ENCODE peak calls at places on chromosomes 7 and 10, in seven cellular contexts. One of them, this sample, is unnamed.

GRCh38 chr7:116592445-116592844 is 67.6 kb downstream of the CAV1 start:
- DNase-seq in HepG2: no peak
- DNase-seq in SK-N-SH: no peak
- DNase-seq in A549: no peak
- DNase-seq in K562: peak; percentile 35
- DNase-seq in GM12878: no peak
- DNase-seq in H1: no peak
- DNase-seq in this sample: no peak

GRCh38 chr10:87864497-87865059 is 1.2 kb downstream of the PTEN start:
- DNase-seq in SK-N-SH: no peak
- DNase-seq in K562: peak; percentile 38
- DNase-seq in A549: no peak
- DNase-seq in H1: no peak
- DNase-seq in HepG2: no peak
- DNase-seq in GM12878: no peak
- DNase-seq in this sample: no peak

GRCh38 chr10:110392860-110393732 is 88.4 kb upstream of the SMNDC1 start:
- DNase-seq in GM12878: no peak
- DNase-seq in K562: no peak
- DNase-seq in SK-N-SH: no peak
- DNase-seq in A549: no peak
- DNase-seq in H1: no peak
- DNase-seq in HepG2: no peak
- DNase-seq in this sample: peak; percentile 71

GRCh38 chr7:94701555-94701973 is 45.6 kb upstream of the SGCE start:
- DNase-seq in HepG2: peak; percentile 99
- DNase-seq in A549: peak; percentile 7
- DNase-seq in K562: no peak
- DNase-seq in SK-N-SH: no peak
- DNase-seq in H1: peak; percentile 7
- DNase-seq in GM12878: no peak
- DNase-seq in this sample: peak; percentile 52

GRCh38 chr7:103989785-103990775 is 622 bp upstream of the RELN start:
- DNase-seq in GM12878: no peak
- DNase-seq in A549: peak; percentile 3
- DNase-seq in H1: no peak
- DNase-seq in K562: peak; percentile 82
- DNase-seq in SK-N-SH: peak; percentile 86
- DNase-seq in HepG2: peak; percentile 59
- DNase-seq in this sample: peak; percentile 47

GRCh38 chr7:98909487-98909886 is 31.2 kb downstream of the TRRAP start:
- DNase-seq in HepG2: no peak
- DNase-seq in H1: no peak
- DNase-seq in K562: no peak
- DNase-seq in A549: no peak
- DNase-seq in GM12878: no peak
- DNase-seq in SK-N-SH: no peak
- DNase-seq in this sample: no peak

GRCh38 chr7:114354306-114354705 is 60.3 kb upstream of the FOXP2 start:
- DNase-seq in HepG2: no peak
- DNase-seq in GM12878: no peak
- DNase-seq in K562: no peak
- DNase-seq in SK-N-SH: no peak
- DNase-seq in A549: no peak
- DNase-seq in H1: no peak
- DNase-seq in this sample: no peak

GRCh38 chr10:44382131-44382858 is 2.6 kb downstream of the CXCL12 start:
- DNase-seq in A549: no peak
- DNase-seq in H1: no peak
- DNase-seq in GM12878: no peak
- DNase-seq in HepG2: no peak
- DNase-seq in K562: no peak
- DNase-seq in SK-N-SH: no peak
- DNase-seq in this sample: no peak

GRCh38 chr10:44030132-44030531 is 354.8 kb downstream of the CXCL12 start:
- DNase-seq in HepG2: no peak
- DNase-seq in GM12878: no peak
- DNase-seq in K562: peak; percentile 6
- DNase-seq in A549: no peak
- DNase-seq in SK-N-SH: no peak
- DNase-seq in H1: no peak
- DNase-seq in this sample: no peak

GRCh38 chr7:127207806-127208205 is 44.9 kb downstream of the GRM8 start:
- DNase-seq in A549: no peak
- DNase-seq in HepG2: no peak
- DNase-seq in GM12878: no peak
- DNase-seq in H1: no peak
- DNase-seq in K562: no peak
- DNase-seq in SK-N-SH: no peak
- DNase-seq in this sample: no peak

GRCh38 chr7:26891400-26892355 is 27.3 kb upstream of the SKAP2 start:
- DNase-seq in GM12878: peak; percentile 4
- DNase-seq in H1: no peak
- DNase-seq in SK-N-SH: no peak
- DNase-seq in A549: no peak
- DNase-seq in HepG2: no peak
- DNase-seq in K562: no peak
- DNase-seq in this sample: peak; percentile 41

GRCh38 chr7:129343099-129343700 is 91.0 kb upstream of the STRIP2 start:
- DNase-seq in H1: no peak
- DNase-seq in A549: peak; percentile 36
- DNase-seq in K562: peak; percentile 77
- DNase-seq in SK-N-SH: peak; percentile 64
- DNase-seq in HepG2: peak; percentile 19
- DNase-seq in GM12878: no peak
- DNase-seq in this sample: peak; percentile 75

GRCh38 chr10:5040781-5041470 is 37.3 kb upstream of the AKR1C2 start:
- DNase-seq in K562: no peak
- DNase-seq in H1: no peak
- DNase-seq in HepG2: peak; percentile 50
- DNase-seq in GM12878: no peak
- DNase-seq in A549: no peak
- DNase-seq in SK-N-SH: no peak
- DNase-seq in this sample: peak; percentile 7

GRCh38 chr10:43108951-43109350 is 29.3 kb upstream of the CSGALNACT2 start:
- DNase-seq in GM12878: no peak
- DNase-seq in A549: no peak
- DNase-seq in HepG2: no peak
- DNase-seq in SK-N-SH: no peak
- DNase-seq in H1: no peak
- DNase-seq in K562: no peak
- DNase-seq in this sample: no peak

GRCh38 chr10:31099664-31100063 is 68.0 kb upstream of the ZNF438 start:
- DNase-seq in K562: no peak
- DNase-seq in H1: peak; percentile 9
- DNase-seq in HepG2: peak; percentile 6
- DNase-seq in GM12878: no peak
- DNase-seq in A549: peak; percentile 47
- DNase-seq in SK-N-SH: no peak
- DNase-seq in this sample: peak; percentile 36
- TF ChIP-seq RFX5 in K562: no peak
- TF ChIP-seq RFX5 in H1: no peak
- TF ChIP-seq RFX5 in HepG2: no peak
- TF ChIP-seq RFX5 in GM12878: no peak
- TF ChIP-seq RFX5 in A549: no peak
- TF ChIP-seq RFX5 in SK-N-SH: no peak
- TF ChIP-seq RFX5 in this sample: no peak

GRCh38 chr10:47028466-47028865 is 117.2 kb downstream of the PTPN20 start:
- DNase-seq in H1: no peak
- DNase-seq in GM12878: no peak
- DNase-seq in SK-N-SH: no peak
- DNase-seq in A549: no peak
- DNase-seq in HepG2: no peak
- DNase-seq in K562: no peak
- DNase-seq in this sample: no peak
- TF ChIP-seq RFX5 in H1: no peak
- TF ChIP-seq RFX5 in GM12878: no peak
- TF ChIP-seq RFX5 in SK-N-SH: no peak
- TF ChIP-seq RFX5 in A549: no peak
- TF ChIP-seq RFX5 in HepG2: no peak
- TF ChIP-seq RFX5 in K562: no peak
- TF ChIP-seq RFX5 in this sample: no peak

GRCh38 chr7:112616295-112616694 is 135.5 kb downstream of the LSMEM1 start:
- DNase-seq in A549: no peak
- DNase-seq in HepG2: no peak
- DNase-seq in H1: no peak
- DNase-seq in SK-N-SH: peak; percentile 19
- DNase-seq in K562: no peak
- DNase-seq in GM12878: no peak
- DNase-seq in this sample: no peak

GRCh38 chr7:112619343-112619742 is 138.6 kb downstream of the LSMEM1 start:
- DNase-seq in A549: no peak
- DNase-seq in SK-N-SH: no peak
- DNase-seq in H1: no peak
- DNase-seq in GM12878: no peak
- DNase-seq in HepG2: no peak
- DNase-seq in K562: peak; percentile 16
- DNase-seq in this sample: no peak

GRCh38 chr7:112624416-112624815 is 143.6 kb downstream of the LSMEM1 start:
- DNase-seq in SK-N-SH: no peak
- DNase-seq in GM12878: no peak
- DNase-seq in H1: no peak
- DNase-seq in HepG2: no peak
- DNase-seq in K562: no peak
- DNase-seq in A549: no peak
- DNase-seq in this sample: no peak

DNA sequence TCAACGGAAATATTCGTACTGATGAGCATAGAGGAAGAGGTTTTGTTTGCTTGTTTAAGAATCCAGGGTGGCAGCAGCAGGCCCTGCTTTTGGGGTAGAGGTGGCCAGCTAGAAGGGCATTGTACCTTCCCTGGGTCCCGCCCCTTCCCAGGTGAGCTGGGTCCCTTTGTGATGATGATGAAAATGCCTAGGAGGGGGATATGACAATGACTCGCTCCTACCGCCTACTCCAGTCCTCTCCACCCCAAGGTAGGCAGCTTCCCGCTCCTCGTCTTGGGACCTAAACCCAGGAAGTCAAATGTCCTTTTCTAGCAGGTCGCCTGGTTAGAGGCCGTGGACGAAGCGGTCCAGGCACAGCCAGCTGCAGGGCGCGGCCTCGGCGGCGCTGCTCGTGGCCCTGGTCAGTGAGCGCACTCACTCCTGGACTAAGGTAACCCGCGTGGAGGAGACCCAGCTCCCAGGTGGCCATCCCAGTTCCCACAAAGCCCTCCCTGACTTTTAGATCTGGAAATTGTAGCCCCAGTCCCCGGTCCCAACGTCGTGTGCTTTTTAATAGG is 141.4 kb downstream of the LSMEM1 start:
- DNase-seq in H1: no peak
- DNase-seq in K562: peak; percentile 6
- DNase-seq in SK-N-SH: no peak
- DNase-seq in A549: no peak
- DNase-seq in GM12878: no peak
- DNase-seq in HepG2: no peak
- DNase-seq in this sample: no peak
- TF ChIP-seq RFX5 in H1: no peak
- TF ChIP-seq RFX5 in K562: no peak
- TF ChIP-seq RFX5 in SK-N-SH: no peak
- TF ChIP-seq RFX5 in A549: no peak
- TF ChIP-seq RFX5 in GM12878: no peak
- TF ChIP-seq RFX5 in HepG2: no peak
- TF ChIP-seq RFX5 in this sample: no peak

GRCh38 chr7:133401225-133401624 is 148.3 kb downstream of the EXOC4 start:
- DNase-seq in HepG2: no peak
- DNase-seq in GM12878: no peak
- DNase-seq in K562: no peak
- DNase-seq in SK-N-SH: no peak
- DNase-seq in H1: no peak
- DNase-seq in A549: no peak
- DNase-seq in this sample: peak; percentile 11
- TF ChIP-seq RFX5 in HepG2: no peak
- TF ChIP-seq RFX5 in GM12878: no peak
- TF ChIP-seq RFX5 in K562: no peak
- TF ChIP-seq RFX5 in SK-N-SH: no peak
- TF ChIP-seq RFX5 in H1: no peak
- TF ChIP-seq RFX5 in A549: no peak
- TF ChIP-seq RFX5 in this sample: no peak

GRCh38 chr7:24725554-24726260 is 31.6 kb downstream of the GSDME start:
- DNase-seq in GM12878: no peak
- DNase-seq in SK-N-SH: no peak
- DNase-seq in HepG2: no peak
- DNase-seq in A549: no peak
- DNase-seq in K562: no peak
- DNase-seq in H1: no peak
- DNase-seq in this sample: no peak
- TF ChIP-seq RFX5 in GM12878: no peak
- TF ChIP-seq RFX5 in SK-N-SH: no peak
- TF ChIP-seq RFX5 in HepG2: no peak
- TF ChIP-seq RFX5 in A549: no peak
- TF ChIP-seq RFX5 in K562: no peak
- TF ChIP-seq RFX5 in H1: no peak
- TF ChIP-seq RFX5 in this sample: no peak

GRCh38 chr10:20624642-20625041 is 272.5 kb downstream of the NEBL start:
- DNase-seq in SK-N-SH: no peak
- DNase-seq in HepG2: no peak
- DNase-seq in K562: no peak
- DNase-seq in H1: no peak
- DNase-seq in A549: no peak
- DNase-seq in GM12878: no peak
- DNase-seq in this sample: no peak

GRCh38 chr10:20627085-20627484 is 270.0 kb downstream of the NEBL start:
- DNase-seq in SK-N-SH: no peak
- DNase-seq in H1: no peak
- DNase-seq in A549: no peak
- DNase-seq in HepG2: no peak
- DNase-seq in K562: no peak
- DNase-seq in GM12878: no peak
- DNase-seq in this sample: no peak

GRCh38 chr10:20627918-20628499 is 269.1 kb downstream of the NEBL start:
- DNase-seq in GM12878: no peak
- DNase-seq in HepG2: no peak
- DNase-seq in A549: no peak
- DNase-seq in SK-N-SH: no peak
- DNase-seq in K562: no peak
- DNase-seq in H1: no peak
- DNase-seq in this sample: no peak

GRCh38 chr10:20623561-20623960 is 273.6 kb downstream of the NEBL start:
- DNase-seq in GM12878: no peak
- DNase-seq in H1: no peak
- DNase-seq in SK-N-SH: no peak
- DNase-seq in A549: no peak
- DNase-seq in K562: no peak
- DNase-seq in HepG2: no peak
- DNase-seq in this sample: no peak

GRCh38 chr10:20625868-20626267 is 271.2 kb downstream of the NEBL start:
- DNase-seq in HepG2: no peak
- DNase-seq in A549: no peak
- DNase-seq in K562: no peak
- DNase-seq in GM12878: no peak
- DNase-seq in H1: no peak
- DNase-seq in SK-N-SH: no peak
- DNase-seq in this sample: no peak
- TF ChIP-seq RFX5 in HepG2: no peak
- TF ChIP-seq RFX5 in A549: no peak
- TF ChIP-seq RFX5 in K562: no peak
- TF ChIP-seq RFX5 in GM12878: no peak
- TF ChIP-seq RFX5 in H1: no peak
- TF ChIP-seq RFX5 in SK-N-SH: no peak
- TF ChIP-seq RFX5 in this sample: no peak